ENCODE peak calls at places on chromosomes 3 and 15, in ten cellular contexts. W is HCT116; L is heart left ventricle; Z is activated T-helper 9 cell treated with anti-CD3 and anti-CD28 coated beads, Interleukin-2, amount 50 U/mL, for 16 hours; A is ascending aorta; T is mesothelial cell of epicardium; V is NCI-H748 treated with DMSO at 0.1 percent for 48 hours; N is NCI-H1092; R is fibroblast of mammary gland; G is activated B cell treated with CpG ODN at 0.5 μM for 24 hours. E is an unnamed sample.

GRCh38 chr15:35737521-35737920 is 191.6 kb upstream of the DPH6 start:
- DNase-seq in N (no peak), V (no peak), Z (no peak), T (no peak), G (no peak), L (no peak), A (no peak), R (no peak), W (no peak), E (no peak)

GRCh38 chr3:97916576-97916975 is 55.7 kb downstream of the RIOX2 start:
- DNase-seq in R (no peak), T (no peak), W (no peak), G (no peak), A (no peak), V (no peak), L (no peak), N (no peak), Z (no peak), E (no peak)

GRCh38 chr3:177772908-177773557 is 575.8 kb upstream of the TBL1XR1 start:
- DNase-seq in Z (no peak), L (no peak), A (no peak), N (peak; percentile 9), T (no peak), G (no peak), W (no peak), V (no peak), R (no peak), E (no peak)

GRCh38 chr3:59326246-59327024 is 276.6 kb upstream of the CFAP20DC start:
- DNase-seq in A (no peak), G (no peak), R (no peak), T (no peak), W (no peak), L (no peak), V (no peak), N (no peak), Z (no peak), E (no peak)

GRCh38 chr3:138862531-138862923 is 27.8 kb upstream of the PIK3CB start:
- DNase-seq in A (no peak), N (no peak), W (peak; percentile 12), T (no peak), V (no peak), R (peak; percentile 13), G (no peak), Z (no peak), L (no peak), E (peak; percentile 45)

GRCh38 chr15:39616731-39617455 is 36.0 kb downstream of the THBS1 start:
- DNase-seq in R (peak; percentile 23), G (no peak), L (no peak), A (no peak), T (no peak), Z (no peak), W (no peak), V (no peak), N (no peak), E (no peak)

GRCh38 chr15:72796515-72797337 is 13.2 kb upstream of the ADPGK start:
- DNase-seq in W (peak; percentile 15), Z (peak; percentile 26), L (peak; percentile 73), R (peak; percentile 30), N (peak; percentile 13), A (peak; percentile 66), G (peak; percentile 48), T (peak; percentile 61), V (no peak), E (peak; percentile 8)

GRCh38 chr3:49470714-49471420 is 800 bp downstream of the DAG1 start:
- DNase-seq in R (no peak), Z (no peak), W (no peak), G (no peak), A (no peak), V (no peak), T (no peak), N (peak; percentile 31), L (no peak), E (no peak)

GRCh38 chr3:10516835-10517465 is 11.6 kb upstream of the ATP2B2 start:
- DNase-seq in T (no peak), R (no peak), G (peak; percentile 7), V (no peak), L (no peak), Z (no peak), N (no peak), W (no peak), A (peak; percentile 52), E (no peak)